ENCODE peak calls at places on chromosomes 12 and 14, in eight cellular contexts. One of them, this sample, is unnamed.

GRCh38 chr12:93844385-93844784 is 167.2 kb downstream of the CRADD start:
- DNase-seq in GM10248: no peak
- DNase-seq in left colon: no peak
- DNase-seq in SK-N-SH: no peak
- DNase-seq in upper lobe of right lung: no peak
- DNase-seq in mucosa of descending colon: no peak
- DNase-seq in fibroblast of lung: no peak
- DNase-seq in heart left ventricle: no peak
- DNase-seq in this sample: no peak

GRCh38 chr12:1256285-1256684 is 265.3 kb downstream of the ERC1 start:
- DNase-seq in fibroblast of lung: no peak
- DNase-seq in heart left ventricle: no peak
- DNase-seq in left colon: no peak
- DNase-seq in upper lobe of right lung: no peak
- DNase-seq in SK-N-SH: no peak
- DNase-seq in mucosa of descending colon: no peak
- DNase-seq in GM10248: no peak
- DNase-seq in this sample: no peak

GRCh38 chr12:29782821-29783772 is 645 bp downstream of the TMTC1 start:
- DNase-seq in left colon: peak; percentile 7
- DNase-seq in SK-N-SH: peak; percentile 48
- DNase-seq in GM10248: no peak
- DNase-seq in mucosa of descending colon: peak; percentile 54
- DNase-seq in fibroblast of lung: peak; percentile 49
- DNase-seq in upper lobe of right lung: peak; percentile 72
- DNase-seq in heart left ventricle: peak; percentile 53
- DNase-seq in this sample: no peak

GRCh38 chr12:93514853-93515252 is 47.5 kb downstream of the MRPL42 start:
- DNase-seq in upper lobe of right lung: no peak
- DNase-seq in left colon: no peak
- DNase-seq in mucosa of descending colon: no peak
- DNase-seq in heart left ventricle: no peak
- DNase-seq in GM10248: no peak
- DNase-seq in SK-N-SH: no peak
- DNase-seq in fibroblast of lung: peak; percentile 83
- DNase-seq in this sample: no peak

GRCh38 chr12:106032141-106032925 is 106.4 kb downstream of the NUAK1 start:
- DNase-seq in upper lobe of right lung: no peak
- DNase-seq in fibroblast of lung: peak; percentile 89
- DNase-seq in left colon: no peak
- DNase-seq in SK-N-SH: no peak
- DNase-seq in mucosa of descending colon: no peak
- DNase-seq in heart left ventricle: no peak
- DNase-seq in GM10248: no peak
- DNase-seq in this sample: no peak

GRCh38 chr12:51905507-51906438 is 1.5 kb upstream of the ACVRL1 start:
- DNase-seq in mucosa of descending colon: peak; percentile 81
- DNase-seq in GM10248: no peak
- DNase-seq in heart left ventricle: peak; percentile 85
- DNase-seq in fibroblast of lung: no peak
- DNase-seq in upper lobe of right lung: no peak
- DNase-seq in SK-N-SH: peak; percentile 61
- DNase-seq in left colon: peak; percentile 85
- DNase-seq in this sample: no peak

GRCh38 chr12:48788852-48789775 is at the start of gene ADCY6:
- DNase-seq in mucosa of descending colon: peak; percentile 88
- DNase-seq in heart left ventricle: peak; percentile 89
- DNase-seq in SK-N-SH: peak; percentile 96
- DNase-seq in left colon: peak; percentile 87
- DNase-seq in upper lobe of right lung: peak; percentile 92
- DNase-seq in fibroblast of lung: peak; percentile 77
- DNase-seq in GM10248: peak; percentile 68
- DNase-seq in this sample: no peak

GRCh38 chr12:7375145-7375543 is 68.8 kb downstream of the CD163L1 start:
- DNase-seq in left colon: no peak
- DNase-seq in fibroblast of lung: no peak
- DNase-seq in upper lobe of right lung: no peak
- DNase-seq in heart left ventricle: no peak
- DNase-seq in mucosa of descending colon: no peak
- DNase-seq in SK-N-SH: no peak
- DNase-seq in GM10248: no peak
- DNase-seq in this sample: no peak

GRCh38 chr14:55454264-55455151 is 14.1 kb upstream of the TBPL2 start:
- DNase-seq in mucosa of descending colon: peak; percentile 58
- DNase-seq in SK-N-SH: peak; percentile 79
- DNase-seq in fibroblast of lung: peak; percentile 89
- DNase-seq in upper lobe of right lung: no peak
- DNase-seq in heart left ventricle: peak; percentile 26
- DNase-seq in GM10248: no peak
- DNase-seq in left colon: peak; percentile 61
- DNase-seq in this sample: peak; percentile 51

GRCh38 chr12:122903704-122904034 is 7.7 kb upstream of the VPS37B start:
- DNase-seq in upper lobe of right lung: no peak
- DNase-seq in GM10248: no peak
- DNase-seq in left colon: no peak
- DNase-seq in heart left ventricle: no peak
- DNase-seq in fibroblast of lung: no peak
- DNase-seq in mucosa of descending colon: no peak
- DNase-seq in SK-N-SH: no peak
- DNase-seq in this sample: no peak

GRCh38 chr12:58897969-58898368 is 22.3 kb downstream of the LRIG3 start:
- DNase-seq in fibroblast of lung: no peak
- DNase-seq in mucosa of descending colon: no peak
- DNase-seq in left colon: no peak
- DNase-seq in GM10248: no peak
- DNase-seq in heart left ventricle: no peak
- DNase-seq in upper lobe of right lung: no peak
- DNase-seq in SK-N-SH: no peak
- DNase-seq in this sample: no peak

GRCh38 chr12:843609-844008 is 91.2 kb downstream of the WNK1 start:
- DNase-seq in SK-N-SH: no peak
- DNase-seq in heart left ventricle: no peak
- DNase-seq in mucosa of descending colon: no peak
- DNase-seq in upper lobe of right lung: no peak
- DNase-seq in GM10248: no peak
- DNase-seq in fibroblast of lung: no peak
- DNase-seq in left colon: no peak
- DNase-seq in this sample: no peak

GRCh38 chr12:44833561-44833960 is 42.6 kb downstream of the NELL2 start:
- DNase-seq in SK-N-SH: no peak
- DNase-seq in GM10248: no peak
- DNase-seq in mucosa of descending colon: no peak
- DNase-seq in left colon: peak; percentile 6
- DNase-seq in fibroblast of lung: no peak
- DNase-seq in upper lobe of right lung: no peak
- DNase-seq in heart left ventricle: no peak
- DNase-seq in this sample: no peak

GRCh38 chr14:91361236-91361811 is 56.3 kb downstream of the CCDC88C start:
- DNase-seq in SK-N-SH: no peak
- DNase-seq in fibroblast of lung: no peak
- DNase-seq in left colon: no peak
- DNase-seq in mucosa of descending colon: no peak
- DNase-seq in upper lobe of right lung: peak; percentile 83
- DNase-seq in heart left ventricle: no peak
- DNase-seq in GM10248: no peak
- DNase-seq in this sample: no peak

GRCh38 chr14:39827901-39828655 is 395.8 kb upstream of the FBXO33 start:
- DNase-seq in GM10248: peak; percentile 48
- DNase-seq in mucosa of descending colon: no peak
- DNase-seq in SK-N-SH: no peak
- DNase-seq in left colon: no peak
- DNase-seq in heart left ventricle: no peak
- DNase-seq in upper lobe of right lung: no peak
- DNase-seq in fibroblast of lung: no peak
- DNase-seq in this sample: no peak

GRCh38 chr14:98548071-98548686 is 723.8 kb downstream of the BCL11B start:
- DNase-seq in mucosa of descending colon: no peak
- DNase-seq in SK-N-SH: no peak
- DNase-seq in upper lobe of right lung: no peak
- DNase-seq in heart left ventricle: no peak
- DNase-seq in fibroblast of lung: no peak
- DNase-seq in GM10248: no peak
- DNase-seq in left colon: no peak
- DNase-seq in this sample: no peak

GRCh38 chr12:64621257-64621942 is 11.1 kb downstream of the RASSF3 start:
- DNase-seq in mucosa of descending colon: no peak
- DNase-seq in heart left ventricle: no peak
- DNase-seq in GM10248: peak; percentile 76
- DNase-seq in fibroblast of lung: peak; percentile 58
- DNase-seq in SK-N-SH: no peak
- DNase-seq in upper lobe of right lung: no peak
- DNase-seq in left colon: no peak
- DNase-seq in this sample: no peak

GRCh38 chr12:102421801-102422583 is 58.4 kb downstream of the IGF1 start:
- DNase-seq in heart left ventricle: no peak
- DNase-seq in SK-N-SH: no peak
- DNase-seq in fibroblast of lung: no peak
- DNase-seq in mucosa of descending colon: no peak
- DNase-seq in left colon: no peak
- DNase-seq in GM10248: no peak
- DNase-seq in upper lobe of right lung: no peak
- DNase-seq in this sample: no peak

GRCh38 chr14:40386433-40386832 is 954.2 kb upstream of the FBXO33 start:
- DNase-seq in SK-N-SH: no peak
- DNase-seq in mucosa of descending colon: no peak
- DNase-seq in upper lobe of right lung: no peak
- DNase-seq in fibroblast of lung: no peak
- DNase-seq in left colon: no peak
- DNase-seq in GM10248: no peak
- DNase-seq in heart left ventricle: no peak
- DNase-seq in this sample: no peak

GRCh38 chr12:38324896-38325295 is 8.3 kb downstream of the ALG10B start:
- DNase-seq in upper lobe of right lung: no peak
- DNase-seq in heart left ventricle: no peak
- DNase-seq in SK-N-SH: no peak
- DNase-seq in GM10248: no peak
- DNase-seq in mucosa of descending colon: no peak
- DNase-seq in left colon: no peak
- DNase-seq in fibroblast of lung: peak; percentile 5
- DNase-seq in this sample: no peak

GRCh38 chr14:105776924-105777323 is 250.5 kb downstream of the TMEM121 start:
- DNase-seq in mucosa of descending colon: no peak
- DNase-seq in fibroblast of lung: no peak
- DNase-seq in left colon: no peak
- DNase-seq in GM10248: no peak
- DNase-seq in upper lobe of right lung: peak; percentile 38
- DNase-seq in SK-N-SH: no peak
- DNase-seq in heart left ventricle: no peak
- DNase-seq in this sample: no peak

GRCh38 chr14:81276699-81277069 is 55.9 kb upstream of the GTF2A1 start:
- DNase-seq in upper lobe of right lung: no peak
- DNase-seq in fibroblast of lung: no peak
- DNase-seq in SK-N-SH: no peak
- DNase-seq in left colon: no peak
- DNase-seq in GM10248: peak; percentile 29
- DNase-seq in heart left ventricle: no peak
- DNase-seq in mucosa of descending colon: no peak
- DNase-seq in this sample: no peak

GRCh38 chr12:105954891-105955607 is 183.7 kb downstream of the NUAK1 start:
- DNase-seq in SK-N-SH: no peak
- DNase-seq in heart left ventricle: no peak
- DNase-seq in left colon: no peak
- DNase-seq in fibroblast of lung: no peak
- DNase-seq in GM10248: no peak
- DNase-seq in upper lobe of right lung: no peak
- DNase-seq in mucosa of descending colon: no peak
- DNase-seq in this sample: no peak

GRCh38 chr12:49131973-49132461 is 822 bp upstream of the TUBA1B start:
- DNase-seq in SK-N-SH: no peak
- DNase-seq in GM10248: no peak
- DNase-seq in left colon: peak; percentile 44
- DNase-seq in upper lobe of right lung: no peak
- DNase-seq in heart left ventricle: no peak
- DNase-seq in mucosa of descending colon: no peak
- DNase-seq in fibroblast of lung: peak; percentile 55
- DNase-seq in this sample: no peak

GRCh38 chr14:30940886-30941285 is 66.5 kb downstream of the COCH start:
- DNase-seq in GM10248: no peak
- DNase-seq in SK-N-SH: no peak
- DNase-seq in fibroblast of lung: no peak
- DNase-seq in mucosa of descending colon: no peak
- DNase-seq in left colon: no peak
- DNase-seq in upper lobe of right lung: no peak
- DNase-seq in heart left ventricle: no peak
- DNase-seq in this sample: no peak

GRCh38 chr14:74652541-74652940 is 40.5 kb upstream of the LTBP2 start:
- DNase-seq in heart left ventricle: no peak
- DNase-seq in left colon: no peak
- DNase-seq in upper lobe of right lung: no peak
- DNase-seq in SK-N-SH: no peak
- DNase-seq in GM10248: no peak
- DNase-seq in fibroblast of lung: no peak
- DNase-seq in mucosa of descending colon: no peak
- DNase-seq in this sample: no peak

GRCh38 chr12:89344862-89345202 is 7.5 kb downstream of the DUSP6 start:
- DNase-seq in upper lobe of right lung: no peak
- DNase-seq in left colon: no peak
- DNase-seq in heart left ventricle: no peak
- DNase-seq in fibroblast of lung: no peak
- DNase-seq in mucosa of descending colon: no peak
- DNase-seq in SK-N-SH: no peak
- DNase-seq in GM10248: no peak
- DNase-seq in this sample: no peak

GRCh38 chr12:52125499-52125900 is 46.0 kb downstream of the SMIM41 start:
- DNase-seq in left colon: no peak
- DNase-seq in mucosa of descending colon: no peak
- DNase-seq in upper lobe of right lung: peak; percentile 31
- DNase-seq in heart left ventricle: no peak
- DNase-seq in SK-N-SH: peak; percentile 21
- DNase-seq in fibroblast of lung: no peak
- DNase-seq in GM10248: no peak
- DNase-seq in this sample: peak; percentile 39

GRCh38 chr12:127230843-127231260 is 1036.1 kb upstream of the TMEM132C start:
- DNase-seq in mucosa of descending colon: no peak
- DNase-seq in SK-N-SH: no peak
- DNase-seq in GM10248: no peak
- DNase-seq in left colon: no peak
- DNase-seq in fibroblast of lung: peak; percentile 99
- DNase-seq in heart left ventricle: no peak
- DNase-seq in upper lobe of right lung: no peak
- DNase-seq in this sample: no peak

GRCh38 chr12:92775416-92775815 is 72.6 kb downstream of the PLEKHG7 start:
- DNase-seq in upper lobe of right lung: no peak
- DNase-seq in fibroblast of lung: no peak
- DNase-seq in GM10248: no peak
- DNase-seq in left colon: no peak
- DNase-seq in SK-N-SH: no peak
- DNase-seq in heart left ventricle: no peak
- DNase-seq in mucosa of descending colon: no peak
- DNase-seq in this sample: no peak

GRCh38 chr14:63562414-63562813 is 19.2 kb upstream of the PPP2R5E start:
- DNase-seq in upper lobe of right lung: no peak
- DNase-seq in left colon: no peak
- DNase-seq in mucosa of descending colon: no peak
- DNase-seq in GM10248: no peak
- DNase-seq in heart left ventricle: no peak
- DNase-seq in fibroblast of lung: peak; percentile 25
- DNase-seq in SK-N-SH: no peak
- DNase-seq in this sample: no peak

GRCh38 chr14:68796418-68797101 is 3.7 kb upstream of the ZFP36L1 start:
- DNase-seq in left colon: no peak
- DNase-seq in SK-N-SH: no peak
- DNase-seq in mucosa of descending colon: no peak
- DNase-seq in upper lobe of right lung: no peak
- DNase-seq in fibroblast of lung: no peak
- DNase-seq in heart left ventricle: no peak
- DNase-seq in GM10248: no peak
- DNase-seq in this sample: no peak

GRCh38 chr12:77608157-77608755 is 222.4 kb upstream of the NAV3 start:
- DNase-seq in heart left ventricle: no peak
- DNase-seq in upper lobe of right lung: no peak
- DNase-seq in SK-N-SH: no peak
- DNase-seq in left colon: no peak
- DNase-seq in mucosa of descending colon: no peak
- DNase-seq in GM10248: no peak
- DNase-seq in fibroblast of lung: no peak
- DNase-seq in this sample: no peak

GRCh38 chr12:131832393-131833231 is 4.4 kb downstream of the MMP17 start:
- DNase-seq in heart left ventricle: no peak
- DNase-seq in mucosa of descending colon: peak; percentile 60
- DNase-seq in SK-N-SH: peak; percentile 76
- DNase-seq in left colon: peak; percentile 56
- DNase-seq in fibroblast of lung: no peak
- DNase-seq in GM10248: no peak
- DNase-seq in upper lobe of right lung: no peak
- DNase-seq in this sample: no peak